ENCODE peak calls at places on chromosomes 4 and X, in eight cellular contexts. One of them, this sample, is unnamed.

GRCh38 chr4:74640111-74640903 is 154.0 kb downstream of the BTC start:
- DNase-seq in tibial nerve: no peak
- DNase-seq in adrenal gland: no peak
- DNase-seq in H54: no peak
- DNase-seq in IMR-90: peak; percentile 92
- DNase-seq in stomach: no peak
- DNase-seq in lower leg skin: no peak
- DNase-seq in body of pancreas: no peak
- DNase-seq in this sample: no peak

GRCh38 chr4:896216-896615 is 35.9 kb downstream of the GAK start:
- DNase-seq in body of pancreas: no peak
- DNase-seq in IMR-90: no peak
- DNase-seq in stomach: no peak
- DNase-seq in adrenal gland: no peak
- DNase-seq in lower leg skin: no peak
- DNase-seq in tibial nerve: no peak
- DNase-seq in H54: no peak
- DNase-seq in this sample: no peak

GRCh38 chrX:24125028-24125612 is 24.4 kb upstream of the ZFX start:
- DNase-seq in H54: no peak
- DNase-seq in tibial nerve: no peak
- DNase-seq in lower leg skin: no peak
- DNase-seq in adrenal gland: no peak
- DNase-seq in IMR-90: no peak
- DNase-seq in stomach: peak; percentile 38
- DNase-seq in body of pancreas: peak; percentile 59
- DNase-seq in this sample: no peak

GRCh38 chr4:89160806-89161205 is 49.5 kb downstream of the TIGD2 start:
- DNase-seq in stomach: no peak
- DNase-seq in tibial nerve: no peak
- DNase-seq in body of pancreas: no peak
- DNase-seq in lower leg skin: no peak
- DNase-seq in IMR-90: no peak
- DNase-seq in adrenal gland: no peak
- DNase-seq in H54: no peak
- DNase-seq in this sample: no peak

GRCh38 chrX:1391707-1392375 is at the start of gene SLC25A6:
- DNase-seq in lower leg skin: peak; percentile 98
- DNase-seq in tibial nerve: peak; percentile 96
- DNase-seq in adrenal gland: peak; percentile 99
- DNase-seq in H54: peak; percentile 80
- DNase-seq in stomach: peak; percentile 99
- DNase-seq in IMR-90: peak; percentile 95
- DNase-seq in body of pancreas: peak; percentile 98
- DNase-seq in this sample: no peak

GRCh38 chrX:66717926-66718325 is 79.0 kb upstream of the EDA2R start:
- DNase-seq in H54: no peak
- DNase-seq in adrenal gland: no peak
- DNase-seq in lower leg skin: no peak
- DNase-seq in stomach: no peak
- DNase-seq in IMR-90: no peak
- DNase-seq in body of pancreas: no peak
- DNase-seq in tibial nerve: no peak
- DNase-seq in this sample: no peak

GRCh38 chr4:48635310-48635709 is 144.8 kb downstream of the FRYL start:
- DNase-seq in H54: peak; percentile 1
- DNase-seq in adrenal gland: no peak
- DNase-seq in stomach: no peak
- DNase-seq in body of pancreas: no peak
- DNase-seq in lower leg skin: no peak
- DNase-seq in tibial nerve: no peak
- DNase-seq in IMR-90: peak; percentile 37
- DNase-seq in this sample: no peak

GRCh38 chr4:33091961-33092360 is 2371.8 kb downstream of the PCDH7 start:
- DNase-seq in lower leg skin: no peak
- DNase-seq in H54: no peak
- DNase-seq in tibial nerve: no peak
- DNase-seq in body of pancreas: no peak
- DNase-seq in adrenal gland: no peak
- DNase-seq in IMR-90: no peak
- DNase-seq in stomach: no peak
- DNase-seq in this sample: no peak

GRCh38 chr4:306551-306961 is 1.3 kb upstream of the ZNF732 start:
- DNase-seq in adrenal gland: no peak
- DNase-seq in tibial nerve: no peak
- DNase-seq in lower leg skin: no peak
- DNase-seq in IMR-90: no peak
- DNase-seq in H54: no peak
- DNase-seq in stomach: no peak
- DNase-seq in body of pancreas: no peak
- DNase-seq in this sample: no peak

GRCh38 chr4:23934915-23935314 is 45.1 kb upstream of the PPARGC1A start:
- DNase-seq in tibial nerve: peak; percentile 80
- DNase-seq in body of pancreas: peak; percentile 69
- DNase-seq in H54: peak; percentile 45
- DNase-seq in IMR-90: peak; percentile 87
- DNase-seq in lower leg skin: peak; percentile 91
- DNase-seq in adrenal gland: peak; percentile 32
- DNase-seq in stomach: peak; percentile 75
- DNase-seq in this sample: no peak

GRCh38 chrX:68834371-68835103 is 5.7 kb downstream of the EFNB1 start:
- DNase-seq in lower leg skin: no peak
- DNase-seq in body of pancreas: no peak
- DNase-seq in IMR-90: no peak
- DNase-seq in H54: no peak
- DNase-seq in adrenal gland: peak; percentile 5
- DNase-seq in stomach: no peak
- DNase-seq in tibial nerve: no peak
- DNase-seq in this sample: no peak

GRCh38 chr4:71711044-71711984 is 72.6 kb downstream of the GC start:
- DNase-seq in tibial nerve: no peak
- DNase-seq in H54: no peak
- DNase-seq in adrenal gland: no peak
- DNase-seq in body of pancreas: no peak
- DNase-seq in stomach: no peak
- DNase-seq in lower leg skin: no peak
- DNase-seq in IMR-90: no peak
- DNase-seq in this sample: no peak
- TF ChIP-seq POLR2A in tibial nerve: no peak
- TF ChIP-seq POLR2A in H54: no peak
- TF ChIP-seq POLR2A in adrenal gland: no peak
- TF ChIP-seq POLR2A in body of pancreas: no peak
- TF ChIP-seq POLR2A in stomach: no peak
- TF ChIP-seq POLR2A in lower leg skin: no peak
- TF ChIP-seq POLR2A in IMR-90: no peak
- TF ChIP-seq POLR2A in this sample: no peak

GRCh38 chr4:13544556-13545393 is 467 bp upstream of the NKX3-2 start:
- DNase-seq in IMR-90: peak; percentile 64
- DNase-seq in H54: peak; percentile 94
- DNase-seq in tibial nerve: peak; percentile 41
- DNase-seq in stomach: peak; percentile 63
- DNase-seq in adrenal gland: peak; percentile 71
- DNase-seq in lower leg skin: peak; percentile 29
- DNase-seq in body of pancreas: peak; percentile 67
- DNase-seq in this sample: peak; percentile 75
- TF ChIP-seq POLR2A in IMR-90: no peak
- TF ChIP-seq POLR2A in H54: no peak
- TF ChIP-seq POLR2A in tibial nerve: no peak
- TF ChIP-seq POLR2A in stomach: no peak
- TF ChIP-seq POLR2A in adrenal gland: no peak
- TF ChIP-seq POLR2A in lower leg skin: no peak
- TF ChIP-seq POLR2A in body of pancreas: no peak
- TF ChIP-seq POLR2A in this sample: no peak

GRCh38 chr4:17367201-17367600 is 144.7 kb downstream of the QDPR start:
- DNase-seq in adrenal gland: no peak
- DNase-seq in tibial nerve: no peak
- DNase-seq in stomach: no peak
- DNase-seq in IMR-90: no peak
- DNase-seq in body of pancreas: no peak
- DNase-seq in lower leg skin: no peak
- DNase-seq in H54: no peak
- DNase-seq in this sample: no peak
- TF ChIP-seq POLR2A in adrenal gland: no peak
- TF ChIP-seq POLR2A in tibial nerve: no peak
- TF ChIP-seq POLR2A in stomach: no peak
- TF ChIP-seq POLR2A in IMR-90: no peak
- TF ChIP-seq POLR2A in body of pancreas: no peak
- TF ChIP-seq POLR2A in lower leg skin: no peak
- TF ChIP-seq POLR2A in H54: no peak
- TF ChIP-seq POLR2A in this sample: no peak

GRCh38 chr4:13484045-13484748 is at the start of gene RAB28:
- DNase-seq in IMR-90: peak; percentile 93
- DNase-seq in H54: peak; percentile 51
- DNase-seq in tibial nerve: peak; percentile 95
- DNase-seq in adrenal gland: peak; percentile 95
- DNase-seq in stomach: peak; percentile 96
- DNase-seq in lower leg skin: peak; percentile 92
- DNase-seq in body of pancreas: peak; percentile 96
- DNase-seq in this sample: peak; percentile 97
- TF ChIP-seq POLR2A in IMR-90: peak; percentile 57
- TF ChIP-seq POLR2A in H54: peak; percentile 55
- TF ChIP-seq POLR2A in tibial nerve: peak; percentile 47
- TF ChIP-seq POLR2A in adrenal gland: peak; percentile 66
- TF ChIP-seq POLR2A in stomach: no peak
- TF ChIP-seq POLR2A in lower leg skin: no peak
- TF ChIP-seq POLR2A in body of pancreas: peak; percentile 37
- TF ChIP-seq POLR2A in this sample: peak; percentile 44

GRCh38 chr4:47466061-47466785 is 2.7 kb upstream of the COMMD8 start:
- DNase-seq in IMR-90: no peak
- DNase-seq in tibial nerve: no peak
- DNase-seq in body of pancreas: no peak
- DNase-seq in H54: no peak
- DNase-seq in stomach: no peak
- DNase-seq in lower leg skin: no peak
- DNase-seq in adrenal gland: no peak
- DNase-seq in this sample: no peak

GRCh38 chr4:47465008-47465407 is 1.5 kb upstream of the COMMD8 start:
- DNase-seq in tibial nerve: no peak
- DNase-seq in H54: no peak
- DNase-seq in body of pancreas: no peak
- DNase-seq in adrenal gland: no peak
- DNase-seq in IMR-90: no peak
- DNase-seq in stomach: no peak
- DNase-seq in lower leg skin: no peak
- DNase-seq in this sample: peak; percentile 83

GRCh38 chr4:47468686-47469365 is 5.3 kb upstream of the COMMD8 start:
- DNase-seq in adrenal gland: no peak
- DNase-seq in stomach: no peak
- DNase-seq in IMR-90: peak; percentile 66
- DNase-seq in body of pancreas: no peak
- DNase-seq in lower leg skin: no peak
- DNase-seq in tibial nerve: no peak
- DNase-seq in H54: no peak
- DNase-seq in this sample: no peak

GRCh38 chr4:47462799-47463234 is 685 bp downstream of the COMMD8 start:
- DNase-seq in tibial nerve: no peak
- DNase-seq in adrenal gland: no peak
- DNase-seq in H54: no peak
- DNase-seq in lower leg skin: no peak
- DNase-seq in body of pancreas: no peak
- DNase-seq in stomach: no peak
- DNase-seq in IMR-90: peak; percentile 3
- DNase-seq in this sample: no peak

GRCh38 chr4:47463235-47463956 is at the start of gene COMMD8:
- DNase-seq in tibial nerve: peak; percentile 96
- DNase-seq in body of pancreas: peak; percentile 97
- DNase-seq in lower leg skin: peak; percentile 97
- DNase-seq in adrenal gland: peak; percentile 95
- DNase-seq in IMR-90: peak; percentile 95
- DNase-seq in stomach: peak; percentile 97
- DNase-seq in H54: peak; percentile 57
- DNase-seq in this sample: peak; percentile 98
- TF ChIP-seq POLR2A in tibial nerve: peak; percentile 60
- TF ChIP-seq POLR2A in body of pancreas: no peak
- TF ChIP-seq POLR2A in lower leg skin: no peak
- TF ChIP-seq POLR2A in adrenal gland: peak; percentile 48
- TF ChIP-seq POLR2A in IMR-90: peak; percentile 39
- TF ChIP-seq POLR2A in stomach: no peak
- TF ChIP-seq POLR2A in H54: peak; percentile 83
- TF ChIP-seq POLR2A in this sample: peak; percentile 63

DNA sequence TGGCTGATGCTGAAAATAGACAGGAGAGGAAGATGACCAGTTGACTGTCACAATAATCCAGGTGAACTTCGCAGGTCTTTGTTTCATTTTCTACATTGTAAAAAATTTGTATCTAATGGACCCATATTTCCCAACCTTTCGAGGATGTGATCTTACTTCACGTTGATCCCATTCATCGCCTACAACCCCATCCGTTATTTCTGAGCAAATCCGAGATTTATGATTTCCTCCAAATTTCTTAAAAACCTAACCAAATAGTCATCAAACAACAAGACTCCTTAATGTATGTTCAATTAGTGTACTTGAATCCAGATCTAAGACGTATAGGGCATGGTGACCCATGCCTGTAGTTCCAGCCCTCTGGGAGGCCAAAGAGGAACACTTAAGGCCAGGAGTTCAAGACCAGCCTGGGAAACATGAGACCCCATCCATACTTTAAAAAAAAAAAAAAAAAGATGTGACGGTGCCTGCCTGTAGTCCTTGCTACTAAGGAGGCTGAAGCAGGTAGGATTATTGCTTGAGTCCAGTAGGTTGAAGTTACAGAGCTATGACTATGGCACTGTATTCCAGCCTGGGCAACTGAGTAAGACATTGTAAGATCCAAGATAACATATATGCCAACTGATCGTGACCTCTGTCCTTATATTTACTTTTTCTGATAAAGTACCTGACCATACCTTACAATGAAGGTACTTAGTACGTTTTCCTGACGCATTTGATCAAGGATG is 5.7 kb downstream of the RPL9 start:
- DNase-seq in tibial nerve: no peak
- DNase-seq in adrenal gland: no peak
- DNase-seq in stomach: no peak
- DNase-seq in body of pancreas: no peak
- DNase-seq in H54: no peak
- DNase-seq in lower leg skin: no peak
- DNase-seq in IMR-90: no peak
- DNase-seq in this sample: no peak
- TF ChIP-seq POLR2A in tibial nerve: no peak
- TF ChIP-seq POLR2A in adrenal gland: no peak
- TF ChIP-seq POLR2A in stomach: no peak
- TF ChIP-seq POLR2A in body of pancreas: no peak
- TF ChIP-seq POLR2A in H54: no peak
- TF ChIP-seq POLR2A in lower leg skin: no peak
- TF ChIP-seq POLR2A in IMR-90: no peak
- TF ChIP-seq POLR2A in this sample: peak; percentile 24